ENCODE peak calls at places on chromosomes 16 and 17, in four cellular contexts. Z is cardiac fibroblast, R is amniotic stem cell, G is adipocyte. U is an unnamed sample.

GRCh38 chr17:2814499-2815341 is 18.5 kb downstream of the RAP1GAP2 start:
- DNase-seq in Z (no peak), R (no peak), G (no peak), U (no peak)

GRCh38 chr16:86572616-86573015 is 5.7 kb upstream of the FOXL1 start:
- DNase-seq in Z (no peak), R (no peak), G (no peak), U (no peak)

GRCh38 chr16:68414581-68414980 is 33.7 kb downstream of the SMPD3 start:
- DNase-seq in Z (no peak), R (no peak), G (no peak), U (no peak)

GRCh38 chr16:50680907-50681885 is at the start of gene SNX20:
- DNase-seq in Z (no peak), R (no peak), G (no peak), U (no peak)

GRCh38 chr17:74780443-74781238 is 4.5 kb upstream of the NAT9 start:
- DNase-seq in Z (no peak), R (no peak), G (no peak), U (no peak)

GRCh38 chr16:1567988-1568387 is 34.5 kb downstream of the TMEM204 start:
- DNase-seq in Z (no peak), R (no peak), G (no peak), U (no peak)

GRCh38 chr17:60416368-60416925 is 5.8 kb upstream of the CHCT1 start:
- DNase-seq in Z (peak), R (no peak), G (no peak), U (no peak)

GRCh38 chr17:17780941-17781590 is 55.7 kb downstream of the SREBF1 start:
- DNase-seq in Z (peak), R (no peak), G (peak), U (no peak)

GRCh38 chr16:70659953-70660671 is 13.8 kb downstream of the IL34 start:
- DNase-seq in Z (no peak), R (no peak), G (no peak), U (no peak)

GRCh38 chr16:50841081-50841886 is 99.4 kb downstream of the CYLD start:
- DNase-seq in Z (peak), R (no peak), G (peak), U (no peak)

GRCh38 chr17:3658784-3659449 is 9.5 kb downstream of the TAX1BP3 start:
- DNase-seq in Z (no peak), R (no peak), G (no peak), U (no peak)

GRCh38 chr17:38425744-38426143 is 2.5 kb upstream of the ARHGAP23 start:
- DNase-seq in Z (peak), R (no peak), G (no peak), U (no peak)

GRCh38 chr16:30382398-30383015 is at the start of gene SEPTIN1:
- DNase-seq in Z (no peak), R (no peak), G (no peak), U (no peak)

GRCh38 chr17:13016881-13017622 is 775 bp downstream of the ELAC2 start:
- DNase-seq in Z (no peak), R (no peak), G (peak), U (no peak)

GRCh38 chr16:89122322-89122831 is 28.7 kb downstream of the ACSF3 start:
- DNase-seq in Z (no peak), R (no peak), G (no peak), U (no peak)

GRCh38 chr17:58302171-58302918 is 21.6 kb upstream of the MPO start:
- DNase-seq in Z (no peak), R (no peak), G (no peak), U (no peak)

GRCh38 chr17:6749519-6749918 is 6.3 kb upstream of the XAF1 start:
- DNase-seq in Z (peak), R (no peak), G (no peak), U (no peak)

GRCh38 chr17:45841883-45842525 is 2.7 kb upstream of the SPPL2C start:
- DNase-seq in Z (no peak), R (no peak), G (no peak), U (no peak)

GRCh38 chr16:20880867-20881866 is 19.0 kb downstream of the DCUN1D3 start:
- DNase-seq in Z (no peak), R (no peak), G (no peak), U (no peak)

GRCh38 chr17:77425791-77426641 is 285.2 kb downstream of the SEC14L1 start:
- DNase-seq in Z (peak), R (no peak), G (no peak), U (no peak)

GRCh38 chr17:6241381-6241780 is 171.2 kb downstream of the WSCD1 start:
- DNase-seq in Z (no peak), R (no peak), G (no peak), U (no peak)

GRCh38 chr16:81180578-81180977 is 57.9 kb upstream of the BCO1 start:
- DNase-seq in Z (no peak), R (no peak), G (no peak), U (no peak)

GRCh38 chr17:61531223-61531622 is 59.8 kb downstream of the NACA2 start:
- DNase-seq in Z (no peak), R (no peak), G (no peak), U (no peak)

GRCh38 chr16:10037771-10038170 is 144.5 kb downstream of the GRIN2A start:
- DNase-seq in Z (no peak), R (no peak), G (peak), U (no peak)

GRCh38 chr16:19240494-19240893 is 45.0 kb upstream of the CLEC19A start:
- DNase-seq in Z (no peak), R (no peak), G (no peak), U (no peak)

GRCh38 chr17:28763804-28764266 is 20.0 kb downstream of the TRAF4 start:
- DNase-seq in Z (peak), R (peak), G (peak), U (peak)

GRCh38 chr17:74859439-74860228 is at the start of gene GRIN2C:
- DNase-seq in Z (no peak), R (no peak), G (peak), U (no peak)

GRCh38 chr17:7070712-7071111 is 9.3 kb downstream of the CLEC10A start:
- DNase-seq in Z (no peak), R (no peak), G (no peak), U (no peak)

U was measured in NCI-H1048.